ENCODE peak calls at places on chromosomes 4 and X, in four cellular contexts. S is hepatocyte, M is neural progenitor cell, A is A673. R is an unnamed sample.

GRCh38 chr4:4860381-4860802 is 927 bp downstream of the MSX1 start:
- DNase-seq in A (peak; percentile 44), M (no peak), S (peak; percentile 22), R (peak; percentile 30)

GRCh38 chr4:142091085-142091513 is 454.7 kb downstream of the IL15 start:
- DNase-seq in S (no peak), M (no peak), A (no peak), R (no peak)

GRCh38 chrX:95318882-95319281 is 1365.8 kb upstream of the DIAPH2 start:
- DNase-seq in M (peak; percentile 52), A (peak; percentile 60), S (peak; percentile 11), R (peak; percentile 28)

GRCh38 chrX:72020204-72020603 is 109.6 kb downstream of the NHSL2 start:
- DNase-seq in M (no peak), A (no peak), S (no peak), R (no peak)

GRCh38 chr4:15336410-15337184 is 91.2 kb upstream of the C1QTNF7 start:
- DNase-seq in M (no peak), A (peak; percentile 83), S (no peak), R (no peak)

GRCh38 chr4:170022211-170022610 is 4.0 kb downstream of the MFAP3L start:
- DNase-seq in M (no peak), S (no peak), A (no peak), R (no peak)

GRCh38 chr4:5923306-5923830 is 30.5 kb upstream of the CRMP1 start:
- DNase-seq in M (no peak), A (no peak), S (no peak), R (no peak)

GRCh38 chr4:123555500-123556273 is 159.1 kb downstream of the SPRY1 start:
- DNase-seq in S (peak; percentile 92), M (no peak), A (peak; percentile 65), R (no peak)

GRCh38 chr4:161555689-161556660 is 607.8 kb downstream of the FSTL5 start:
- DNase-seq in S (no peak), A (peak; percentile 45), M (no peak), R (no peak)

GRCh38 chr4:2059034-2059725 is at the start of gene NAT8L:
- DNase-seq in S (peak; percentile 62), M (peak; percentile 86), A (peak; percentile 55), R (no peak)

GRCh38 chrX:6468716-6469115 is 66.2 kb downstream of the VCX3A start:
- DNase-seq in M (no peak), A (no peak), S (peak; percentile 18), R (no peak)

GRCh38 chrX:2497961-2498780 is 2.6 kb downstream of the DHRSX start:
- DNase-seq in A (no peak), M (no peak), S (peak; percentile 66), R (no peak)

GRCh38 chr4:137861682-137862081 is 329.4 kb upstream of the PCDH18 start:
- DNase-seq in A (peak; percentile 6), M (peak; percentile 16), S (peak; percentile 25), R (peak; percentile 33)

GRCh38 chr4:62640296-62640695 is 1440.2 kb downstream of the ADGRL3 start:
- DNase-seq in A (no peak), M (no peak), S (no peak), R (no peak)

GRCh38 chrX:113548308-113549015 is 707.8 kb upstream of the AMOT start:
- DNase-seq in M (peak; percentile 89), S (no peak), A (no peak), R (no peak)

GRCh38 chrX:64394874-64395567 is at the start of gene MTMR8:
- DNase-seq in S (peak; percentile 82), A (no peak), M (peak; percentile 84), R (peak; percentile 66)

GRCh38 chrX:44872319-44872816 is 620 bp upstream of the KDM6A start:
- DNase-seq in M (no peak), S (peak; percentile 62), A (peak; percentile 33), R (no peak)

GRCh38 chr4:40311811-40312346 is 23.3 kb upstream of the CHRNA9 start:
- DNase-seq in A (no peak), S (peak; percentile 71), M (no peak), R (peak; percentile 4)

GRCh38 chr4:74117024-74117534 is 18.1 kb upstream of the CXCL2 start:
- DNase-seq in M (no peak), S (peak; percentile 89), A (no peak), R (no peak)

GRCh38 chr4:76811604-76812412 is 86.1 kb downstream of the SOWAHB start:
- DNase-seq in S (peak; percentile 38), A (peak; percentile 88), M (peak; percentile 28), R (no peak)

GRCh38 chrX:118212817-118213183 is 96.2 kb upstream of the KLHL13 start:
- DNase-seq in M (no peak), S (no peak), A (no peak), R (peak; percentile 86)

DNA sequence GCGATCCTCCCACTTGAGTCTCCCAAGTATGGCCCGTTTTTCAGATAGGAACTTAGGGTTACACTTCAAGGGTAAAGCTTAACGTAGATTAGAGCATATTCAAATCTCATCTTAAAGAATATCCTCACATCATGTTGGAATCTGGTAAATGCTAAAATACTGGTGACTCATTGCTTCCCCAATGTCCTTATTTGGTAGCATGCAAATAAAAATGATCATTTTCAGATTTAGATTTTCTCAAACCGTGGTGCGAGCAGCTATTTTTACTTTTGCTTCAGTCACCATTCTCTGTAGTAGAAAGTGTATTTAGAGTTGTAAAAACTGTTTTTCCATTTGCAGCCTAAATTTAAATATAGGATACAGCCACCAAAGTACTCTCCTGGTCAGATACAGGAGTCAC is 101.5 kb upstream of the MAML3 start:
- DNase-seq in A (no peak), S (no peak), M (no peak), R (no peak)
- H3K4me1 ChIP-seq in A (peaks cover 13% of the 10 kb centered on the region), S (peaks cover 43% of the 10 kb centered on the region), M (peaks cover 23% of the 10 kb centered on the region), R (peaks cover 16% of the 10 kb centered on the region)

GRCh38 chr4:81519856-81520255 is 48.1 kb upstream of the RASGEF1B start:
- DNase-seq in M (no peak), S (no peak), A (no peak), R (peak; percentile 89)
- H3K27ac ChIP-seq in M (no peak overlapping the region), S (peak overlapping the region; percentile 18), A (no peak overlapping the region), R (peak overlapping the region; percentile 65)

GRCh38 chr4:54661686-54662085 is 3.9 kb downstream of the KIT start:
- DNase-seq in S (no peak), M (no peak), A (peak; percentile 33), R (no peak)

GRCh38 chr4:54661156-54661555 is 3.4 kb downstream of the KIT start:
- DNase-seq in A (peak; percentile 10), S (no peak), M (no peak), R (no peak)

GRCh38 chr4:54660591-54660990 is 2.8 kb downstream of the KIT start:
- DNase-seq in S (no peak), A (no peak), M (no peak), R (no peak)

GRCh38 chr4:54659213-54660144 is 1.7 kb downstream of the KIT start:
- DNase-seq in S (peak; percentile 20), A (no peak), M (peak; percentile 69), R (no peak)

GRCh38 chr4:54660145-54660535 is 2.4 kb downstream of the KIT start:
- DNase-seq in M (no peak), S (no peak), A (no peak), R (no peak)
- TF ChIP-seq EZH2 in M (no peak), S (no peak), A (no peak), R (no peak)

GRCh38 chrX:65705439-65705838 is 38.0 kb downstream of the MSN start:
- DNase-seq in A (no peak), S (no peak), M (no peak), R (peak; percentile 70)
- H3K4me1 ChIP-seq in A (peaks cover 32% of the 10 kb centered on the region), S (no peaks in the 10 kb centered on the region), M (no peaks in the 10 kb centered on the region), R (peaks cover 37% of the 10 kb centered on the region)

GRCh38 chrX:47482065-47482511 is 934 bp downstream of the ZNF41 start:
- DNase-seq in A (no peak), M (no peak), S (no peak), R (no peak)
- H3K27ac ChIP-seq in A (peak overlapping the region; percentile 93), M (no peak overlapping the region), S (peak overlapping the region; percentile 98), R (peak overlapping the region; percentile 65)

GRCh38 chrX:50813843-50814661 is at the start of gene SHROOM4:
- DNase-seq in M (peak; percentile 78), S (peak; percentile 74), A (peak; percentile 81), R (no peak)
- TF ChIP-seq EZH2 in M (no peak), S (no peak), A (no peak), R (no peak)